ENCODE peak calls at places on chromosome 3, in seven cellular contexts. One of them, this sample, is unnamed.

GRCh38 chr3:75138345-75138744 is 523.9 kb upstream of the CNTN3 start:
- DNase-seq in CD4-positive, alpha-beta T cell: no peak
- DNase-seq in IMR-90: no peak
- DNase-seq in CD8-positive, alpha-beta memory T cell: no peak
- DNase-seq in CD4-positive, alpha-beta memory T cell: no peak
- DNase-seq in heart right ventricle: no peak
- DNase-seq in CD4-positive, CD25-positive, alpha-beta regulatory T cell: no peak
- DNase-seq in this sample: no peak

GRCh38 chr3:72345237-72345878 is 502.9 kb downstream of the SHQ1 start:
- DNase-seq in CD8-positive, alpha-beta memory T cell: peak; percentile 19
- DNase-seq in heart right ventricle: no peak
- DNase-seq in CD4-positive, CD25-positive, alpha-beta regulatory T cell: no peak
- DNase-seq in CD4-positive, alpha-beta T cell: no peak
- DNase-seq in IMR-90: no peak
- DNase-seq in CD4-positive, alpha-beta memory T cell: no peak
- DNase-seq in this sample: no peak

GRCh38 chr3:12966847-12967750 is 106.1 kb downstream of the IQSEC1 start:
- DNase-seq in IMR-90: peak; percentile 22
- DNase-seq in CD4-positive, alpha-beta memory T cell: no peak
- DNase-seq in CD4-positive, CD25-positive, alpha-beta regulatory T cell: no peak
- DNase-seq in CD8-positive, alpha-beta memory T cell: no peak
- DNase-seq in CD4-positive, alpha-beta T cell: no peak
- DNase-seq in heart right ventricle: no peak
- DNase-seq in this sample: no peak

GRCh38 chr3:126474498-126475410 is 937 bp downstream of the ZXDC start:
- DNase-seq in heart right ventricle: peak; percentile 46
- DNase-seq in CD8-positive, alpha-beta memory T cell: peak; percentile 34
- DNase-seq in CD4-positive, alpha-beta T cell: peak; percentile 18
- DNase-seq in CD4-positive, CD25-positive, alpha-beta regulatory T cell: peak; percentile 15
- DNase-seq in CD4-positive, alpha-beta memory T cell: peak; percentile 27
- DNase-seq in IMR-90: peak; percentile 35
- DNase-seq in this sample: no peak

GRCh38 chr3:172065534-172065933 is 26.2 kb downstream of the FNDC3B start:
- DNase-seq in heart right ventricle: no peak
- DNase-seq in CD4-positive, CD25-positive, alpha-beta regulatory T cell: no peak
- DNase-seq in IMR-90: peak; percentile 92
- DNase-seq in CD4-positive, alpha-beta memory T cell: no peak
- DNase-seq in CD8-positive, alpha-beta memory T cell: no peak
- DNase-seq in CD4-positive, alpha-beta T cell: no peak
- DNase-seq in this sample: no peak

GRCh38 chr3:55704521-55704920 is 217.4 kb upstream of the WNT5A start:
- DNase-seq in CD4-positive, alpha-beta memory T cell: no peak
- DNase-seq in IMR-90: peak; percentile 78
- DNase-seq in CD4-positive, alpha-beta T cell: no peak
- DNase-seq in CD4-positive, CD25-positive, alpha-beta regulatory T cell: no peak
- DNase-seq in CD8-positive, alpha-beta memory T cell: no peak
- DNase-seq in heart right ventricle: no peak
- DNase-seq in this sample: no peak

GRCh38 chr3:50708620-50709019 is 33.9 kb downstream of the DOCK3 start:
- DNase-seq in CD4-positive, alpha-beta T cell: no peak
- DNase-seq in heart right ventricle: no peak
- DNase-seq in CD8-positive, alpha-beta memory T cell: peak; percentile 35
- DNase-seq in IMR-90: no peak
- DNase-seq in CD4-positive, CD25-positive, alpha-beta regulatory T cell: no peak
- DNase-seq in CD4-positive, alpha-beta memory T cell: no peak
- DNase-seq in this sample: no peak

GRCh38 chr3:99651561-99651960 is 13.2 kb downstream of the COL8A1 start:
- DNase-seq in CD4-positive, alpha-beta T cell: no peak
- DNase-seq in CD8-positive, alpha-beta memory T cell: no peak
- DNase-seq in CD4-positive, alpha-beta memory T cell: no peak
- DNase-seq in IMR-90: peak; percentile 81
- DNase-seq in CD4-positive, CD25-positive, alpha-beta regulatory T cell: no peak
- DNase-seq in heart right ventricle: no peak
- DNase-seq in this sample: no peak

GRCh38 chr3:16743276-16743675 is 138.1 kb upstream of the DAZL start:
- DNase-seq in heart right ventricle: no peak
- DNase-seq in CD8-positive, alpha-beta memory T cell: no peak
- DNase-seq in CD4-positive, alpha-beta T cell: no peak
- DNase-seq in IMR-90: no peak
- DNase-seq in CD4-positive, CD25-positive, alpha-beta regulatory T cell: no peak
- DNase-seq in CD4-positive, alpha-beta memory T cell: no peak
- DNase-seq in this sample: no peak

GRCh38 chr3:108538083-108538482 is 27.7 kb upstream of the MYH15 start:
- DNase-seq in heart right ventricle: no peak
- DNase-seq in CD4-positive, CD25-positive, alpha-beta regulatory T cell: no peak
- DNase-seq in CD4-positive, alpha-beta T cell: no peak
- DNase-seq in CD8-positive, alpha-beta memory T cell: no peak
- DNase-seq in IMR-90: no peak
- DNase-seq in CD4-positive, alpha-beta memory T cell: no peak
- DNase-seq in this sample: no peak

GRCh38 chr3:49629451-49629850 is 44.7 kb upstream of the APEH start:
- DNase-seq in CD4-positive, alpha-beta T cell: no peak
- DNase-seq in heart right ventricle: no peak
- DNase-seq in CD4-positive, alpha-beta memory T cell: no peak
- DNase-seq in CD4-positive, CD25-positive, alpha-beta regulatory T cell: no peak
- DNase-seq in CD8-positive, alpha-beta memory T cell: no peak
- DNase-seq in IMR-90: no peak
- DNase-seq in this sample: no peak

GRCh38 chr3:49626796-49627195 is 47.4 kb upstream of the APEH start:
- DNase-seq in IMR-90: no peak
- DNase-seq in CD4-positive, alpha-beta T cell: no peak
- DNase-seq in CD4-positive, alpha-beta memory T cell: no peak
- DNase-seq in CD8-positive, alpha-beta memory T cell: no peak
- DNase-seq in heart right ventricle: no peak
- DNase-seq in CD4-positive, CD25-positive, alpha-beta regulatory T cell: no peak
- DNase-seq in this sample: no peak

GRCh38 chr3:49625971-49626640 is 48.0 kb upstream of the APEH start:
- DNase-seq in CD4-positive, alpha-beta T cell: no peak
- DNase-seq in CD4-positive, alpha-beta memory T cell: no peak
- DNase-seq in CD4-positive, CD25-positive, alpha-beta regulatory T cell: no peak
- DNase-seq in IMR-90: peak; percentile 16
- DNase-seq in CD8-positive, alpha-beta memory T cell: no peak
- DNase-seq in heart right ventricle: no peak
- DNase-seq in this sample: no peak

GRCh38 chr3:49628249-49628648 is 45.9 kb upstream of the APEH start:
- DNase-seq in CD8-positive, alpha-beta memory T cell: no peak
- DNase-seq in CD4-positive, CD25-positive, alpha-beta regulatory T cell: no peak
- DNase-seq in CD4-positive, alpha-beta memory T cell: no peak
- DNase-seq in CD4-positive, alpha-beta T cell: no peak
- DNase-seq in IMR-90: no peak
- DNase-seq in heart right ventricle: no peak
- DNase-seq in this sample: no peak

DNA sequence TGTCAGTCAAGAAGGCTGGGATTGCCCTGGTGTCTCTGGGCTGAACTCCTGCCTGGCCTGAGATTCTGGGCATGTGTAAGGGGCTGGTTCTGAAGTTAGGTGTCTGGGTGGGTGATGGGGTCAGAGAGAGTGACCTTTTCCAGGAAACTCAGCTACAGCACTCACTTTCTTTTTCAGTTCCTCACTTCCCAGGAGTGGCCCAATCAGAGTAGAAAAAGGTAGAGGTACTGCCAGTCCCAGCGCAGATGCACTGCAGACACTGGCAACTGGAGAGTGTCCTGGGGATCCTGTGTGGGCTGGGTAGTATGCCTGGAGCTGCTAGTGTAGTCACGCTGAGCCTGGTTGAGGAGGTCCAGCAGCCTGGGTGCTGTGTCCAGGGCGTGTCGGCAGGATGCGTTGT is 46.5 kb upstream of the APEH start:
- DNase-seq in CD4-positive, CD25-positive, alpha-beta regulatory T cell: no peak
- DNase-seq in CD4-positive, alpha-beta T cell: no peak
- DNase-seq in CD8-positive, alpha-beta memory T cell: no peak
- DNase-seq in CD4-positive, alpha-beta memory T cell: no peak
- DNase-seq in IMR-90: no peak
- DNase-seq in heart right ventricle: no peak
- DNase-seq in this sample: no peak
- H3K27me3 ChIP-seq in CD4-positive, CD25-positive, alpha-beta regulatory T cell: peaks cover 2% of the 10 kb centered on the region
- H3K27me3 ChIP-seq in CD4-positive, alpha-beta T cell: no peaks in the 10 kb centered on the region
- H3K27me3 ChIP-seq in CD8-positive, alpha-beta memory T cell: no peaks in the 10 kb centered on the region
- H3K27me3 ChIP-seq in CD4-positive, alpha-beta memory T cell: no peaks in the 10 kb centered on the region
- H3K27me3 ChIP-seq in IMR-90: peaks cover 55% of the 10 kb centered on the region
- H3K27me3 ChIP-seq in heart right ventricle: no peaks in the 10 kb centered on the region
- H3K27me3 ChIP-seq in this sample: no peaks in the 10 kb centered on the region

DNA sequence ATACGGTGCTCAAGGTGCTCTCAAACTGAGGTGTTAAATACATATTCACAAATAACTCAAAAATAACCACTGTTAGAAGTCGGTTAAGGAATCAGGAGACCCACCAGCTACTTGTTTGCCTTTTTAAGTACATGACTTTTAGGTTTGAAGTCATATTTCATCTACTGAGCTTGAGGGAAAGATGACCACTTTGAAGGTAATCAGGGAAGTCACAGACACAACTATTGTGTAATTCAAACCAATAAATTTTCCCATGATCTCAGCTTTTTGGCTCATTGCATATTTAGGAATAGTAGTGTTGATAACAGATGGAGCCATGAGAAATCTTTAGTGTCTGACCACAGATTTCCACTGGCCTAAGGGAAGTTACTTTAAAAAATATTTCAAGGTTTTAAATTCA is 1.3 kb upstream of the RSRC1 start:
- DNase-seq in CD4-positive, CD25-positive, alpha-beta regulatory T cell: no peak
- DNase-seq in CD4-positive, alpha-beta T cell: no peak
- DNase-seq in IMR-90: no peak
- DNase-seq in heart right ventricle: no peak
- DNase-seq in CD4-positive, alpha-beta memory T cell: no peak
- DNase-seq in CD8-positive, alpha-beta memory T cell: no peak
- DNase-seq in this sample: no peak
- H3K27me3 ChIP-seq in CD4-positive, CD25-positive, alpha-beta regulatory T cell: peaks cover 35% of the 10 kb centered on the region
- H3K27me3 ChIP-seq in CD4-positive, alpha-beta T cell: peaks cover 59% of the 10 kb centered on the region
- H3K27me3 ChIP-seq in IMR-90: peaks cover 46% of the 10 kb centered on the region
- H3K27me3 ChIP-seq in heart right ventricle: peaks cover 55% of the 10 kb centered on the region
- H3K27me3 ChIP-seq in CD4-positive, alpha-beta memory T cell: peaks cover 50% of the 10 kb centered on the region
- H3K27me3 ChIP-seq in CD8-positive, alpha-beta memory T cell: peaks cover 42% of the 10 kb centered on the region
- H3K27me3 ChIP-seq in this sample: peaks cover 51% of the 10 kb centered on the region

DNA sequence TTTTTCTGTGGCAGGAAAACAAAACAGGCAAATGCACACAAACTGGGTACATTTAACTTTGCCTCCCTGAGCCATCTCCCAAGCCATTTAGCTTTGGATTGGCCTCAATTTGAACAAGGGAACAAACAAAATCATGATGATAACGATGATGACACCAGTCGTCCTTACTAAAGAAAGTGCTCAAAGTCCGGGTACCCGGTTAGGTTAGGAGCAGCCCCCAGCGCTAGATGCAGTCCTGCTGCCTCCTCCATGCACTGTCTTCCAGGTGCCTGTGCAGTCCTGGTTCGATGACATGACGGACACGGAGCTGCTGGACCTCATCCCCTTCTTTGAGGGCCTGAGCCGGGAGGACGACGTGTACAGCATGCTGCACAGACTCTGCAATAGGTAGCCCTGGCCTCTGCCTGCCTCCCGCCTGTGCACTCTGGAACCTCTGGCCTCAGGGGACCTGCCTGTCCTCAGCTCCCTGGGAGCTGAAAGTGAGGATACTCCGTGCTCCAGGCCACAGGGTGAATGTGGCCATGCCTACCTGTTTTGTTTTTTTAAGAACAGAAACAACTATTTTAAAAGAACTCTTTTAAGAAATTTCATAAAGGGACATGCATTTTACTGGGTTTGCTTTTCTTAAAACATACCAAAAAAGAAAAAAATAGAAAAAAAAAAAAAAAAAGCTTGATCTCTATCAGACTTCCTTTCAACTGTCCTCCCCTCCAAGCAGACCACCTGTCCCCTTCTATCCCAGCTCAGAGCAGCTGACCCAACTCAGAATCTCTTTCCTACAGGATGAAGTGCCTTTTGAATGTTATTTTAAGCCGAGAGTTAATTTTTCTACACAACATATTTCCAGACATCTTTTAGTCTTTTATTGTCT is 9.9 kb upstream of the VILL start:
- DNase-seq in IMR-90: no peak
- DNase-seq in CD4-positive, alpha-beta T cell: no peak
- DNase-seq in CD4-positive, CD25-positive, alpha-beta regulatory T cell: no peak
- DNase-seq in CD4-positive, alpha-beta memory T cell: no peak
- DNase-seq in CD8-positive, alpha-beta memory T cell: no peak
- DNase-seq in heart right ventricle: no peak
- DNase-seq in this sample: no peak
- H3K27me3 ChIP-seq in IMR-90: no peaks in the 10 kb centered on the region
- H3K27me3 ChIP-seq in CD4-positive, alpha-beta T cell: no peaks in the 10 kb centered on the region
- H3K27me3 ChIP-seq in CD4-positive, CD25-positive, alpha-beta regulatory T cell: peaks cover 3% of the 10 kb centered on the region
- H3K27me3 ChIP-seq in CD4-positive, alpha-beta memory T cell: no peaks in the 10 kb centered on the region
- H3K27me3 ChIP-seq in CD8-positive, alpha-beta memory T cell: no peaks in the 10 kb centered on the region
- H3K27me3 ChIP-seq in heart right ventricle: no peaks in the 10 kb centered on the region
- H3K27me3 ChIP-seq in this sample: no peaks in the 10 kb centered on the region

DNA sequence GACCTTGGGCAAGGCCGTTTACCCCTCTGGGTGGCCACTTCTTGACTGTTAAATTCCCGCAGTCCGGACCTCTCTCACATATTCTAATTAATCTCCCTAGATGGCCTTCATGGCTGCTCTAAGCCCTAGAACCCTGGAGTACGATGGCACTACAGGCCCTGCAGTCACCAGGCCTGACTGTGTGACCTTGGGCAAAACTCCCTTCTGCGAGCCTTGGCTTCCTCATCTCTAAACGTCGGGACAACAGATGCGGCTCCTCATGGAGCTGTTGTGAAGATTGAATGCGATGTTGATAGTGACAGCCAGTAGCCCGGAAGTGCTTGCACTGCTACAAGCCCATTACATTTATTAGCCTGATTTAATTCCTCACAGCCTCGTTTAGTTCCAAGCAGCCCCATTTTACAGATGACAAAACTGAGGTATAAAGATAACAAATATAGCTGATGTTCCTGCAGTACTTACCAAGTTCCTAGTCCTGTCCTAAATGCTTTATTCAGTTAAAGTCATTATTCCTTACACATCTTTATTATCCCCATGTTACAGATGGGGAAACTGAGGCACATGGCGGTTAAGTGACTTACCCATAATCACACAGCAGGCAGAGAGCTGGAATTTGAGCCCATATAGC is 10.3 kb downstream of the EPHB3 start:
- DNase-seq in CD4-positive, alpha-beta memory T cell: no peak
- DNase-seq in CD4-positive, CD25-positive, alpha-beta regulatory T cell: no peak
- DNase-seq in heart right ventricle: no peak
- DNase-seq in IMR-90: no peak
- DNase-seq in CD4-positive, alpha-beta T cell: no peak
- DNase-seq in CD8-positive, alpha-beta memory T cell: no peak
- DNase-seq in this sample: no peak
- H3K27me3 ChIP-seq in CD4-positive, alpha-beta memory T cell: no peaks in the 10 kb centered on the region
- H3K27me3 ChIP-seq in CD4-positive, CD25-positive, alpha-beta regulatory T cell: peaks cover 17% of the 10 kb centered on the region
- H3K27me3 ChIP-seq in heart right ventricle: peaks cover 13% of the 10 kb centered on the region
- H3K27me3 ChIP-seq in IMR-90: no peaks in the 10 kb centered on the region
- H3K27me3 ChIP-seq in CD4-positive, alpha-beta T cell: peaks cover 21% of the 10 kb centered on the region
- H3K27me3 ChIP-seq in CD8-positive, alpha-beta memory T cell: peaks cover 21% of the 10 kb centered on the region
- H3K27me3 ChIP-seq in this sample: no peaks in the 10 kb centered on the region

GRCh38 chr3:181730934-181731333 is 19.2 kb downstream of the SOX2 start:
- DNase-seq in CD4-positive, CD25-positive, alpha-beta regulatory T cell: no peak
- DNase-seq in IMR-90: no peak
- DNase-seq in CD4-positive, alpha-beta memory T cell: no peak
- DNase-seq in heart right ventricle: no peak
- DNase-seq in CD4-positive, alpha-beta T cell: no peak
- DNase-seq in CD8-positive, alpha-beta memory T cell: no peak
- DNase-seq in this sample: no peak
- H3K27me3 ChIP-seq in CD4-positive, CD25-positive, alpha-beta regulatory T cell: peaks cover 35% of the 10 kb centered on the region
- H3K27me3 ChIP-seq in IMR-90: peaks cover 19% of the 10 kb centered on the region
- H3K27me3 ChIP-seq in CD4-positive, alpha-beta memory T cell: peaks cover 32% of the 10 kb centered on the region
- H3K27me3 ChIP-seq in heart right ventricle: peaks cover 77% of the 10 kb centered on the region
- H3K27me3 ChIP-seq in CD4-positive, alpha-beta T cell: peaks cover 58% of the 10 kb centered on the region
- H3K27me3 ChIP-seq in CD8-positive, alpha-beta memory T cell: peaks cover 37% of the 10 kb centered on the region
- H3K27me3 ChIP-seq in this sample: peaks cover 32% of the 10 kb centered on the region

DNA sequence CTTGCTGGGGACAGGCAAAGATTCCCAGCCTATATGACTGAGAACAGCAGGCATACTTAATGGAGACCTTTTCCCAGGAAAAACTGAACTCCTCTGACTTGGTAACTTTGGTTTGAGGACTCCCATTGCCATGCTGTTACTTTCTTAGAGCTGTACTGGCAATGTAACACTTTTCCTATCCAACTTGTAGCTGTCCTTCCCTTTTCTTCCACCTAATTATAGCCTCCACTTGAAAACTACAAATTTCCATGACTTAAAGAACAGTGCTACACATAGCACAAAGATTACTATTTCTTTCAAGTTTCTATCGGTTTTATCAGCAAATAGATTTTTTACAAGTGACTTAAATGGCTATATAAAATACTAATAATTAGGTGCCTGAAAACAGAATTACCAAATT is 116.9 kb downstream of the GSK3B start:
- DNase-seq in CD4-positive, alpha-beta memory T cell: no peak
- DNase-seq in CD8-positive, alpha-beta memory T cell: no peak
- DNase-seq in CD4-positive, alpha-beta T cell: no peak
- DNase-seq in IMR-90: no peak
- DNase-seq in CD4-positive, CD25-positive, alpha-beta regulatory T cell: no peak
- DNase-seq in heart right ventricle: no peak
- DNase-seq in this sample: no peak
- H3K27me3 ChIP-seq in CD4-positive, alpha-beta memory T cell: no peaks in the 10 kb centered on the region
- H3K27me3 ChIP-seq in CD8-positive, alpha-beta memory T cell: no peaks in the 10 kb centered on the region
- H3K27me3 ChIP-seq in CD4-positive, alpha-beta T cell: no peaks in the 10 kb centered on the region
- H3K27me3 ChIP-seq in IMR-90: no peaks in the 10 kb centered on the region
- H3K27me3 ChIP-seq in CD4-positive, CD25-positive, alpha-beta regulatory T cell: no peaks in the 10 kb centered on the region
- H3K27me3 ChIP-seq in heart right ventricle: no peaks in the 10 kb centered on the region
- H3K27me3 ChIP-seq in this sample: no peaks in the 10 kb centered on the region

This sample was measured in dorsolateral prefrontal cortex.